ENCODE peak calls at places on chromosomes 6 and 20, in nine cellular contexts. One of them, this sample, is unnamed.

GRCh38 chr6:105402090-105402980 is 547 bp downstream of the PREP start:
- DNase-seq in neural progenitor cell: peak
- DNase-seq in NCI-H1417: peak
- DNase-seq in stimulated activated CD4-positive, alpha-beta T cell treated with anti-CD3 and anti-CD28 coated beads, Interleukin-15, amount 100 ng/mL, for 48 hours: peak
- DNase-seq in activated T-cell treated with anti-CD3 and anti-CD28 coated beads, Interleukin-2, amount 50 U/mL, for 4 hours: peak
- DNase-seq in osteocyte: no peak
- DNase-seq in psoas muscle: no peak
- DNase-seq in RWPE1: peak
- DNase-seq in occipital lobe: no peak
- DNase-seq in this sample: peak

GRCh38 chr6:123044341-123044860 is 48.4 kb downstream of the CLVS2 start:
- DNase-seq in neural progenitor cell: no peak
- DNase-seq in NCI-H1417: no peak
- DNase-seq in stimulated activated CD4-positive, alpha-beta T cell treated with anti-CD3 and anti-CD28 coated beads, Interleukin-15, amount 100 ng/mL, for 48 hours: no peak
- DNase-seq in activated T-cell treated with anti-CD3 and anti-CD28 coated beads, Interleukin-2, amount 50 U/mL, for 4 hours: no peak
- DNase-seq in osteocyte: no peak
- DNase-seq in psoas muscle: no peak
- DNase-seq in RWPE1: no peak
- DNase-seq in occipital lobe: no peak
- DNase-seq in this sample: no peak

GRCh38 chr6:16403831-16404230 is 165.4 kb downstream of the GMPR start:
- DNase-seq in neural progenitor cell: no peak
- DNase-seq in NCI-H1417: no peak
- DNase-seq in stimulated activated CD4-positive, alpha-beta T cell treated with anti-CD3 and anti-CD28 coated beads, Interleukin-15, amount 100 ng/mL, for 48 hours: no peak
- DNase-seq in activated T-cell treated with anti-CD3 and anti-CD28 coated beads, Interleukin-2, amount 50 U/mL, for 4 hours: no peak
- DNase-seq in osteocyte: no peak
- DNase-seq in psoas muscle: no peak
- DNase-seq in RWPE1: peak
- DNase-seq in occipital lobe: no peak
- DNase-seq in this sample: no peak

GRCh38 chr6:111721677-111722219 is 116.1 kb upstream of the TRAF3IP2 start:
- DNase-seq in neural progenitor cell: peak
- DNase-seq in NCI-H1417: no peak
- DNase-seq in stimulated activated CD4-positive, alpha-beta T cell treated with anti-CD3 and anti-CD28 coated beads, Interleukin-15, amount 100 ng/mL, for 48 hours: peak
- DNase-seq in activated T-cell treated with anti-CD3 and anti-CD28 coated beads, Interleukin-2, amount 50 U/mL, for 4 hours: peak
- DNase-seq in osteocyte: no peak
- DNase-seq in psoas muscle: no peak
- DNase-seq in RWPE1: peak
- DNase-seq in occipital lobe: no peak
- DNase-seq in this sample: no peak

GRCh38 chr6:130559166-130559565 is 193.3 kb downstream of the TMEM200A start:
- DNase-seq in neural progenitor cell: no peak
- DNase-seq in NCI-H1417: no peak
- DNase-seq in stimulated activated CD4-positive, alpha-beta T cell treated with anti-CD3 and anti-CD28 coated beads, Interleukin-15, amount 100 ng/mL, for 48 hours: no peak
- DNase-seq in activated T-cell treated with anti-CD3 and anti-CD28 coated beads, Interleukin-2, amount 50 U/mL, for 4 hours: no peak
- DNase-seq in osteocyte: no peak
- DNase-seq in psoas muscle: no peak
- DNase-seq in RWPE1: no peak
- DNase-seq in occipital lobe: no peak
- DNase-seq in this sample: no peak

GRCh38 chr6:44642345-44642744 is 254.8 kb downstream of the CDC5L start:
- DNase-seq in neural progenitor cell: no peak
- DNase-seq in NCI-H1417: no peak
- DNase-seq in stimulated activated CD4-positive, alpha-beta T cell treated with anti-CD3 and anti-CD28 coated beads, Interleukin-15, amount 100 ng/mL, for 48 hours: no peak
- DNase-seq in activated T-cell treated with anti-CD3 and anti-CD28 coated beads, Interleukin-2, amount 50 U/mL, for 4 hours: no peak
- DNase-seq in osteocyte: no peak
- DNase-seq in psoas muscle: no peak
- DNase-seq in RWPE1: no peak
- DNase-seq in occipital lobe: no peak
- DNase-seq in this sample: no peak

GRCh38 chr6:11069760-11070159 is 23.9 kb upstream of the SMIM13 start:
- DNase-seq in neural progenitor cell: no peak
- DNase-seq in NCI-H1417: no peak
- DNase-seq in stimulated activated CD4-positive, alpha-beta T cell treated with anti-CD3 and anti-CD28 coated beads, Interleukin-15, amount 100 ng/mL, for 48 hours: no peak
- DNase-seq in activated T-cell treated with anti-CD3 and anti-CD28 coated beads, Interleukin-2, amount 50 U/mL, for 4 hours: no peak
- DNase-seq in osteocyte: no peak
- DNase-seq in psoas muscle: no peak
- DNase-seq in RWPE1: no peak
- DNase-seq in occipital lobe: no peak
- DNase-seq in this sample: no peak

GRCh38 chr20:431012-431904 is 23.2 kb downstream of the RBCK1 start:
- DNase-seq in neural progenitor cell: peak
- DNase-seq in NCI-H1417: peak
- DNase-seq in stimulated activated CD4-positive, alpha-beta T cell treated with anti-CD3 and anti-CD28 coated beads, Interleukin-15, amount 100 ng/mL, for 48 hours: peak
- DNase-seq in activated T-cell treated with anti-CD3 and anti-CD28 coated beads, Interleukin-2, amount 50 U/mL, for 4 hours: peak
- DNase-seq in osteocyte: no peak
- DNase-seq in psoas muscle: peak
- DNase-seq in RWPE1: peak
- DNase-seq in occipital lobe: peak
- DNase-seq in this sample: peak

GRCh38 chr6:139187489-139187888 is 52.6 kb downstream of the HECA start:
- DNase-seq in neural progenitor cell: no peak
- DNase-seq in NCI-H1417: peak
- DNase-seq in stimulated activated CD4-positive, alpha-beta T cell treated with anti-CD3 and anti-CD28 coated beads, Interleukin-15, amount 100 ng/mL, for 48 hours: no peak
- DNase-seq in activated T-cell treated with anti-CD3 and anti-CD28 coated beads, Interleukin-2, amount 50 U/mL, for 4 hours: no peak
- DNase-seq in osteocyte: no peak
- DNase-seq in psoas muscle: no peak
- DNase-seq in RWPE1: no peak
- DNase-seq in occipital lobe: no peak
- DNase-seq in this sample: peak

GRCh38 chr6:137973201-137973600 is 106.1 kb downstream of the TNFAIP3 start:
- DNase-seq in neural progenitor cell: no peak
- DNase-seq in NCI-H1417: no peak
- DNase-seq in stimulated activated CD4-positive, alpha-beta T cell treated with anti-CD3 and anti-CD28 coated beads, Interleukin-15, amount 100 ng/mL, for 48 hours: no peak
- DNase-seq in activated T-cell treated with anti-CD3 and anti-CD28 coated beads, Interleukin-2, amount 50 U/mL, for 4 hours: no peak
- DNase-seq in osteocyte: no peak
- DNase-seq in psoas muscle: no peak
- DNase-seq in RWPE1: no peak
- DNase-seq in occipital lobe: no peak
- DNase-seq in this sample: no peak

GRCh38 chr6:68427630-68428029 is 207.5 kb upstream of the ADGRB3 start:
- DNase-seq in neural progenitor cell: no peak
- DNase-seq in NCI-H1417: no peak
- DNase-seq in stimulated activated CD4-positive, alpha-beta T cell treated with anti-CD3 and anti-CD28 coated beads, Interleukin-15, amount 100 ng/mL, for 48 hours: no peak
- DNase-seq in activated T-cell treated with anti-CD3 and anti-CD28 coated beads, Interleukin-2, amount 50 U/mL, for 4 hours: no peak
- DNase-seq in osteocyte: no peak
- DNase-seq in psoas muscle: no peak
- DNase-seq in RWPE1: peak
- DNase-seq in occipital lobe: no peak
- DNase-seq in this sample: no peak

GRCh38 chr20:38969708-38970107 is 7.6 kb downstream of the DHX35 start:
- DNase-seq in neural progenitor cell: no peak
- DNase-seq in NCI-H1417: no peak
- DNase-seq in stimulated activated CD4-positive, alpha-beta T cell treated with anti-CD3 and anti-CD28 coated beads, Interleukin-15, amount 100 ng/mL, for 48 hours: no peak
- DNase-seq in activated T-cell treated with anti-CD3 and anti-CD28 coated beads, Interleukin-2, amount 50 U/mL, for 4 hours: no peak
- DNase-seq in osteocyte: no peak
- DNase-seq in psoas muscle: no peak
- DNase-seq in RWPE1: no peak
- DNase-seq in occipital lobe: no peak
- DNase-seq in this sample: no peak

GRCh38 chr6:39029156-39030011 is 19.2 kb upstream of the GLP1R start:
- DNase-seq in neural progenitor cell: peak
- DNase-seq in NCI-H1417: no peak
- DNase-seq in stimulated activated CD4-positive, alpha-beta T cell treated with anti-CD3 and anti-CD28 coated beads, Interleukin-15, amount 100 ng/mL, for 48 hours: peak
- DNase-seq in activated T-cell treated with anti-CD3 and anti-CD28 coated beads, Interleukin-2, amount 50 U/mL, for 4 hours: peak
- DNase-seq in osteocyte: no peak
- DNase-seq in psoas muscle: no peak
- DNase-seq in RWPE1: peak
- DNase-seq in occipital lobe: no peak
- DNase-seq in this sample: no peak

GRCh38 chr20:7291319-7291943 is 523.9 kb downstream of the BMP2 start:
- DNase-seq in neural progenitor cell: no peak
- DNase-seq in NCI-H1417: peak
- DNase-seq in stimulated activated CD4-positive, alpha-beta T cell treated with anti-CD3 and anti-CD28 coated beads, Interleukin-15, amount 100 ng/mL, for 48 hours: no peak
- DNase-seq in activated T-cell treated with anti-CD3 and anti-CD28 coated beads, Interleukin-2, amount 50 U/mL, for 4 hours: no peak
- DNase-seq in osteocyte: no peak
- DNase-seq in psoas muscle: no peak
- DNase-seq in RWPE1: no peak
- DNase-seq in occipital lobe: no peak
- DNase-seq in this sample: no peak

GRCh38 chr6:112330071-112330876 is 16.9 kb upstream of the RFPL4B start:
- DNase-seq in neural progenitor cell: no peak
- DNase-seq in NCI-H1417: peak
- DNase-seq in stimulated activated CD4-positive, alpha-beta T cell treated with anti-CD3 and anti-CD28 coated beads, Interleukin-15, amount 100 ng/mL, for 48 hours: no peak
- DNase-seq in activated T-cell treated with anti-CD3 and anti-CD28 coated beads, Interleukin-2, amount 50 U/mL, for 4 hours: no peak
- DNase-seq in osteocyte: no peak
- DNase-seq in psoas muscle: no peak
- DNase-seq in RWPE1: peak
- DNase-seq in occipital lobe: no peak
- DNase-seq in this sample: peak

GRCh38 chr20:59650418-59650817 is 46.1 kb downstream of the PHACTR3 start:
- DNase-seq in neural progenitor cell: no peak
- DNase-seq in NCI-H1417: no peak
- DNase-seq in stimulated activated CD4-positive, alpha-beta T cell treated with anti-CD3 and anti-CD28 coated beads, Interleukin-15, amount 100 ng/mL, for 48 hours: no peak
- DNase-seq in activated T-cell treated with anti-CD3 and anti-CD28 coated beads, Interleukin-2, amount 50 U/mL, for 4 hours: no peak
- DNase-seq in osteocyte: peak
- DNase-seq in psoas muscle: no peak
- DNase-seq in RWPE1: no peak
- DNase-seq in occipital lobe: no peak
- DNase-seq in this sample: no peak